ENCODE peak calls at places on chromosomes 13 and 19, in eight cellular contexts. Z is lower lobe of right lung, Y is stomach, C is heart left ventricle, F is endodermal cell, G is cardiac muscle cell, K is testis, N is tibial artery. D is an unnamed sample.

GRCh38 chr13:57825066-57825465 is 193.5 kb downstream of the PCDH17 start:
- DNase-seq in N (no peak), Z (no peak), Y (no peak), G (no peak), C (no peak), F (no peak), K (no peak), D (no peak)

GRCh38 chr13:113087923-113088690 is 17.5 kb upstream of the F7 start:
- DNase-seq in G (no peak), Z (peak; percentile 35), Y (no peak), N (no peak), K (no peak), C (peak; percentile 21), F (peak; percentile 29), D (peak; percentile 58)

GRCh38 chr19:48403606-48404005 is 10.1 kb downstream of the GRIN2D start:
- DNase-seq in Y (no peak), G (peak; percentile 77), N (no peak), F (peak; percentile 90), C (peak; percentile 58), K (peak; percentile 79), Z (no peak), D (no peak)

GRCh38 chr19:51726049-51726448 is 2.3 kb upstream of the HAS1 start:
- DNase-seq in Z (no peak), G (peak; percentile 94), N (no peak), Y (no peak), K (peak; percentile 27), F (peak; percentile 59), C (peak; percentile 74), D (no peak)

GRCh38 chr13:71290963-71291937 is 575.8 kb downstream of the DACH1 start:
- DNase-seq in Z (no peak), Y (no peak), N (no peak), F (no peak), G (peak; percentile 8), K (peak; percentile 20), C (peak; percentile 34), D (no peak)

GRCh38 chr19:45172611-45173208 is 5.3 kb downstream of the TRAPPC6A start:
- DNase-seq in Z (no peak), Y (no peak), K (no peak), G (no peak), F (no peak), N (no peak), C (no peak), D (no peak)

GRCh38 chr13:48160879-48161278 is 66.0 kb upstream of the MED4 start:
- DNase-seq in F (no peak), K (no peak), Z (no peak), C (peak; percentile 50), N (no peak), Y (no peak), G (peak; percentile 21), D (no peak)

GRCh38 chr13:91154553-91154952 is 192.9 kb upstream of the MIR17HG start:
- DNase-seq in Y (no peak), F (no peak), G (no peak), C (no peak), K (no peak), N (no peak), Z (no peak), D (no peak)

GRCh38 chr19:14149509-14149994 is 13.2 kb upstream of the ASF1B start:
- DNase-seq in F (no peak), Y (peak; percentile 51), K (peak; percentile 74), G (peak; percentile 82), N (peak; percentile 86), Z (peak; percentile 76), C (peak; percentile 87), D (no peak)

GRCh38 chr19:18496167-18496979 is 25.5 kb downstream of the ELL start:
- DNase-seq in Z (peak; percentile 78), G (peak; percentile 43), K (no peak), N (no peak), Y (peak; percentile 89), C (no peak), F (no peak), D (peak; percentile 85)
- H3K4me1 ChIP-seq in Z (peaks cover 78% of the 10 kb centered on the region), G (peaks cover 16% of the 10 kb centered on the region), K (peaks cover 81% of the 10 kb centered on the region), N (peaks cover 94% of the 10 kb centered on the region), Y (peaks cover 86% of the 10 kb centered on the region), C (peaks cover 21% of the 10 kb centered on the region), F (no peaks in the 10 kb centered on the region), D (peaks cover 94% of the 10 kb centered on the region)

GRCh38 chr19:32800191-32800590 is 69.4 kb downstream of the SLC7A9 start:
- DNase-seq in N (no peak), F (no peak), C (no peak), Y (no peak), K (no peak), Z (no peak), G (no peak), D (no peak)

GRCh38 chr19:32800757-32801156 is 68.8 kb downstream of the SLC7A9 start:
- DNase-seq in K (no peak), G (no peak), Y (no peak), N (no peak), Z (no peak), F (peak; percentile 71), C (no peak), D (no peak)

GRCh38 chr19:32802840-32803239 is 66.7 kb downstream of the SLC7A9 start:
- DNase-seq in G (no peak), F (no peak), Z (no peak), Y (no peak), C (no peak), K (no peak), N (no peak), D (no peak)

DNA sequence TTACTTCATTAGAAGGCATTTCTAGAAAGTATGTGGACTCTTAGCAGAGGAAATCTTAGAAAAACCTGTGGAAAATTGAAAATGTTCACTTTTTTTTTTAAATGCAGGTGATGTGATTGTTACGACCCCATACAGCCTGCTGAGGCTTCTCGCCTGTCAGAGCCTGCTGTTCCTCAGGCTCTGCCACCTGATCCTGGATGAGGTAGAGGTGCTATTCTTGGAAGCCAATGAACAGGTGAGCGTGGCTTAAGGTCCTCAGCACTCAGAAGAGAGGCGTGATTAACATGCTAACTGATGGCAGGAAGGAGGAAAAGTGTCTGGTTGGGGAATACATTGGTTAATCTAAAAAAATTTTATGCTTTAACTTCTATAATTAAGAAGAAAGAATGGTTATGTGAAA is 71.4 kb downstream of the SLC7A9 start:
- DNase-seq in Z (no peak), K (no peak), F (no peak), N (no peak), G (no peak), Y (no peak), C (no peak), D (no peak)
- H3K27me3 ChIP-seq in Z (no peaks in the 10 kb centered on the region), K (no peaks in the 10 kb centered on the region), F (no peaks in the 10 kb centered on the region), N (no peaks in the 10 kb centered on the region), G (no peaks in the 10 kb centered on the region), Y (no peaks in the 10 kb centered on the region), C (no peaks in the 10 kb centered on the region), D (no peaks in the 10 kb centered on the region)

GRCh38 chr13:23752111-23753001 is 136.8 kb downstream of the MIPEP start:
- DNase-seq in Z (no peak), F (no peak), Y (no peak), C (no peak), K (no peak), N (no peak), G (no peak), D (no peak)
- TF ChIP-seq CTCF in Z (no peak), F (no peak), Y (no peak), C (no peak), K (no peak), N (no peak), G (no peak), D (no peak)

GRCh38 chr19:42110658-42111057 is 21.6 kb downstream of the POU2F2 start:
- DNase-seq in G (no peak), Z (no peak), K (no peak), F (no peak), C (no peak), Y (no peak), N (no peak), D (no peak)
- H3K4me1 ChIP-seq in G (no peaks in the 10 kb centered on the region), Z (no peaks in the 10 kb centered on the region), K (no peaks in the 10 kb centered on the region), F (no peaks in the 10 kb centered on the region), C (no peaks in the 10 kb centered on the region), Y (no peaks in the 10 kb centered on the region), N (peaks cover 14% of the 10 kb centered on the region), D (no peaks in the 10 kb centered on the region)

GRCh38 chr19:30159636-30160035 is 212.5 kb upstream of the ZNF536 start:
- DNase-seq in F (no peak), C (no peak), Y (no peak), G (no peak), K (no peak), N (no peak), Z (no peak), D (no peak)
- H3K27me3 ChIP-seq in F (no peaks in the 10 kb centered on the region), C (no peaks in the 10 kb centered on the region), Y (peaks cover 35% of the 10 kb centered on the region), G (no peaks in the 10 kb centered on the region), K (no peaks in the 10 kb centered on the region), N (no peaks in the 10 kb centered on the region), Z (no peaks in the 10 kb centered on the region), D (peaks cover 5% of the 10 kb centered on the region)

GRCh38 chr13:29702912-29703351 is 107.4 kb upstream of the SLC7A1 start:
- DNase-seq in N (peak; percentile 73), C (peak; percentile 47), K (no peak), F (peak; percentile 79), Z (no peak), G (peak; percentile 93), Y (no peak), D (no peak)

GRCh38 chr13:29706923-29707322 is 111.4 kb upstream of the SLC7A1 start:
- DNase-seq in C (no peak), Y (no peak), F (no peak), K (no peak), Z (no peak), N (no peak), G (peak; percentile 4), D (no peak)

GRCh38 chr13:29703421-29703820 is 107.9 kb upstream of the SLC7A1 start:
- DNase-seq in C (no peak), N (no peak), G (no peak), F (no peak), Z (no peak), K (no peak), Y (no peak), D (no peak)

GRCh38 chr13:29704648-29705047 is 109.2 kb upstream of the SLC7A1 start:
- DNase-seq in K (no peak), C (peak; percentile 54), N (no peak), Y (no peak), Z (no peak), F (peak; percentile 50), G (peak; percentile 10), D (no peak)

GRCh38 chr13:29707876-29708543 is 112.5 kb upstream of the SLC7A1 start:
- DNase-seq in G (peak; percentile 65), F (peak; percentile 91), K (peak; percentile 52), C (no peak), Y (peak; percentile 51), N (no peak), Z (no peak), D (no peak)
- TF ChIP-seq CTCF in G (peak; percentile 82), F (peak; percentile 89), K (peak; percentile 29), C (peak; percentile 55), Y (no peak), N (peak; percentile 42), Z (peak; percentile 42), D (peak; percentile 33)